ENCODE peak calls at places on chromosomes 16 and 17, in four cellular contexts. E is thoracic aorta, D is PC-3, X is esophagus squamous epithelium. S is an unnamed sample. For H3K36me3 and H3K4me1, the result is how much of the 10 kb centered on the place peaks cover.

GRCh38 chr17:38550661-38551060 is 55.1 kb downstream of the SRCIN1 start:
- DNase-seq in E (peak), D (peak), X (no peak), S (peak)

GRCh38 chr17:74818306-74818705 is 41.4 kb downstream of the GRIN2C start:
- DNase-seq in E (no peak), D (no peak), X (no peak), S (no peak)

GRCh38 chr16:54072237-54072636 is 214.3 kb downstream of the IRX3 start:
- DNase-seq in E (no peak), D (no peak), X (no peak), S (no peak)

GRCh38 chr17:27247071-27247957 is 46.6 kb upstream of the WSB1 start:
- DNase-seq in E (no peak), D (peak), X (no peak), S (no peak)

GRCh38 chr17:6492892-6493674 is 48.8 kb downstream of the PIMREG start:
- DNase-seq in E (no peak), D (no peak), X (no peak), S (no peak)

GRCh38 chr16:57984443-57985203 is 13.7 kb upstream of the CNGB1 start:
- DNase-seq in E (no peak), D (no peak), X (peak), S (peak)

GRCh38 chr17:43943769-43944418 is 1.6 kb upstream of the PPY start:
- DNase-seq in E (peak), D (peak), X (peak), S (peak)

GRCh38 chr17:15456486-15456885 is 10.9 kb downstream of the CDRT4 start:
- DNase-seq in E (no peak), D (no peak), X (no peak), S (no peak)

GRCh38 chr17:77436058-77436442 is 295.3 kb downstream of the SEC14L1 start:
- DNase-seq in E (no peak), D (no peak), X (no peak), S (peak)

GRCh38 chr17:47305302-47305923 is 18.3 kb upstream of the EFCAB13 start:
- DNase-seq in E (no peak), D (peak), X (no peak), S (no peak)

GRCh38 chr16:67658849-67659674 is 998 bp downstream of the ACD start:
- DNase-seq in E (no peak), D (no peak), X (no peak), S (no peak)

GRCh38 chr17:29620271-29620670 is 2.4 kb downstream of the CORO6 start:
- DNase-seq in E (no peak), D (peak), X (no peak), S (no peak)

GRCh38 chr16:67537270-67537635 is 8.6 kb downstream of the RIPOR1 start:
- DNase-seq in E (no peak), D (no peak), X (no peak), S (no peak)

GRCh38 chr16:66588981-66589713 is 9.9 kb downstream of the CMTM2 start:
- DNase-seq in E (no peak), D (peak), X (no peak), S (no peak)

GRCh38 chr17:56934280-56934679 is 20.4 kb upstream of the TRIM25 start:
- DNase-seq in E (no peak), D (no peak), X (no peak), S (no peak)

GRCh38 chr16:59574296-59574695 is 840.2 kb upstream of the GOT2 start:
- DNase-seq in E (no peak), D (peak), X (no peak), S (no peak)

GRCh38 chr16:26240807-26241206 is 549.0 kb downstream of the HS3ST4 start:
- DNase-seq in E (no peak), D (no peak), X (no peak), S (no peak)

GRCh38 chr17:71453876-71454422 is 666.9 kb upstream of the SOX9 start:
- DNase-seq in E (no peak), D (no peak), X (no peak), S (no peak)

GRCh38 chr16:28621756-28622155 is 11.9 kb upstream of the SULT1A1 start:
- DNase-seq in E (no peak), D (no peak), X (no peak), S (no peak)

GRCh38 chr17:48626470-48627241 is 498 bp upstream of the HOXB9 start:
- DNase-seq in E (no peak), D (peak), X (no peak), S (no peak)

GRCh38 chr17:69401251-69401650 is 13.2 kb upstream of the MAP2K6 start:
- DNase-seq in E (no peak), D (peak), X (no peak), S (no peak)

GRCh38 chr17:57959929-57960328 is 4.7 kb upstream of the CUEDC1 start:
- DNase-seq in E (no peak), D (no peak), X (no peak), S (no peak)

GRCh38 chr16:30010817-30011504 is at the start of gene DOC2A:
- DNase-seq in E (no peak), D (no peak), X (no peak), S (peak)

GRCh38 chr17:63762106-63763078 is 11.0 kb downstream of the CCDC47 start:
- DNase-seq in E (no peak), D (no peak), X (no peak), S (no peak)

GRCh38 chr16:19419691-19420060 is 2.0 kb downstream of the TMC5 start:
- DNase-seq in E (no peak), D (peak), X (no peak), S (no peak)

GRCh38 chr16:17138801-17139200 is 332.0 kb downstream of the XYLT1 start:
- DNase-seq in E (no peak), D (no peak), X (no peak), S (no peak)

GRCh38 chr17:65055280-65055707 is 1.2 kb downstream of the GNA13 start:
- DNase-seq in E (no peak), D (no peak), X (no peak), S (no peak)

GRCh38 chr17:75720656-75721462 is at the start of gene ITGB4:
- DNase-seq in E (no peak), D (peak), X (no peak), S (no peak)

GRCh38 chr16:74999208-74999682 is 421 bp downstream of the ZNRF1 start:
- DNase-seq in E (no peak), D (no peak), X (no peak), S (peak)

GRCh38 chr16:61900482-61900881 is 135.8 kb downstream of the CDH8 start:
- DNase-seq in E (no peak), D (peak), X (no peak), S (no peak)

GRCh38 chr16:30083216-30084055 is 7.6 kb downstream of the PPP4C start:
- DNase-seq in E (no peak), D (no peak), X (no peak), S (no peak)

GRCh38 chr17:1931759-1932579 is 93.2 kb downstream of the RTN4RL1 start:
- DNase-seq in E (no peak), D (peak), X (no peak), S (no peak)

GRCh38 chr16:57653936-57654335 is 14.2 kb upstream of the ADGRG3 start:
- DNase-seq in E (no peak), D (no peak), X (no peak), S (peak)

GRCh38 chr17:39757931-39758873 is 20.5 kb downstream of the GRB7 start:
- DNase-seq in E (no peak), D (no peak), X (no peak), S (no peak)

GRCh38 chr17:64097196-64097936 is 32.6 kb downstream of the ERN1 start:
- DNase-seq in E (no peak), D (peak), X (no peak), S (no peak)

GRCh38 chr17:17998934-17999333 is 26.3 kb downstream of the DRC3 start:
- DNase-seq in E (no peak), D (no peak), X (no peak), S (no peak)

GRCh38 chr17:32854834-32855389 is 22.0 kb downstream of the MYO1D start:
- DNase-seq in E (no peak), D (peak), X (no peak), S (no peak)
- TF ChIP-seq CTCF in E (no peak), D (no peak), X (no peak), S (no peak)

GRCh38 chr16:70375636-70376611 is 29.2 kb downstream of the DDX19A start:
- DNase-seq in E (no peak), D (no peak), X (no peak), S (no peak)

GRCh38 chr16:70372921-70373550 is 26.3 kb downstream of the DDX19A start:
- DNase-seq in E (no peak), D (no peak), X (no peak), S (no peak)

GRCh38 chr16:70374213-70374612 is 27.5 kb downstream of the DDX19A start:
- DNase-seq in E (no peak), D (no peak), X (no peak), S (no peak)

DNA sequence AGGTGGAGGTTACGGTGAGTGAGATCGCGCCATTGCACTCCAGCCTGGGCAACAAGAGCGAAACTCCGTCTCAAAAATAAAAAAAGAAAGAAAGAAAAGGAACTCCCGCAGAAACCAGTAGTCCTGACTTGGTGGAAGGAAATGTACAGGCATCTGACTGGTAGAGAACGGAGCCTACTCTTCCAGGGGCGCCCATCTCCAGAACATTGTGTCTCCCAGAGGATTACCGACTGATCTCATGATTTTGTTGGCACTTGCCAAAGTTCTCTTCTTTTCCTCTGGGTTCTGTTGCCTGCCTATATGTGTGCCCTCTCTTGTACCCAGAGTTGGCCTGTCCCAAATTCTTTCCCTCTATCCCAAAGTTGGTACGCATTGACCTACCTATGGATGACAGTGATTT is 24.2 kb downstream of the DDX19A start:
- DNase-seq in E (no peak), D (no peak), X (no peak), S (no peak)
- H3K36me3 ChIP-seq in E (under half), D (under half), X (under half), S (half or more)

GRCh38 chr17:28407974-28408306 is 1.9 kb upstream of the SLC46A1 start:
- DNase-seq in E (no peak), D (no peak), X (no peak), S (no peak)
- H3K4me1 ChIP-seq in E (under half), D (under half), X (under half), S (under half)

GRCh38 chr17:16492613-16493290 is 759 bp upstream of the LRRC75A start:
- DNase-seq in E (no peak), D (no peak), X (no peak), S (no peak)

GRCh38 chr17:16491131-16491702 is 776 bp downstream of the LRRC75A start:
- DNase-seq in E (no peak), D (peak), X (no peak), S (peak)

GRCh38 chr17:16493470-16494048 is 1.6 kb upstream of the LRRC75A start:
- DNase-seq in E (no peak), D (no peak), X (no peak), S (no peak)

GRCh38 chr17:16488572-16488997 is 3.4 kb downstream of the LRRC75A start:
- DNase-seq in E (no peak), D (no peak), X (no peak), S (no peak)

DNA sequence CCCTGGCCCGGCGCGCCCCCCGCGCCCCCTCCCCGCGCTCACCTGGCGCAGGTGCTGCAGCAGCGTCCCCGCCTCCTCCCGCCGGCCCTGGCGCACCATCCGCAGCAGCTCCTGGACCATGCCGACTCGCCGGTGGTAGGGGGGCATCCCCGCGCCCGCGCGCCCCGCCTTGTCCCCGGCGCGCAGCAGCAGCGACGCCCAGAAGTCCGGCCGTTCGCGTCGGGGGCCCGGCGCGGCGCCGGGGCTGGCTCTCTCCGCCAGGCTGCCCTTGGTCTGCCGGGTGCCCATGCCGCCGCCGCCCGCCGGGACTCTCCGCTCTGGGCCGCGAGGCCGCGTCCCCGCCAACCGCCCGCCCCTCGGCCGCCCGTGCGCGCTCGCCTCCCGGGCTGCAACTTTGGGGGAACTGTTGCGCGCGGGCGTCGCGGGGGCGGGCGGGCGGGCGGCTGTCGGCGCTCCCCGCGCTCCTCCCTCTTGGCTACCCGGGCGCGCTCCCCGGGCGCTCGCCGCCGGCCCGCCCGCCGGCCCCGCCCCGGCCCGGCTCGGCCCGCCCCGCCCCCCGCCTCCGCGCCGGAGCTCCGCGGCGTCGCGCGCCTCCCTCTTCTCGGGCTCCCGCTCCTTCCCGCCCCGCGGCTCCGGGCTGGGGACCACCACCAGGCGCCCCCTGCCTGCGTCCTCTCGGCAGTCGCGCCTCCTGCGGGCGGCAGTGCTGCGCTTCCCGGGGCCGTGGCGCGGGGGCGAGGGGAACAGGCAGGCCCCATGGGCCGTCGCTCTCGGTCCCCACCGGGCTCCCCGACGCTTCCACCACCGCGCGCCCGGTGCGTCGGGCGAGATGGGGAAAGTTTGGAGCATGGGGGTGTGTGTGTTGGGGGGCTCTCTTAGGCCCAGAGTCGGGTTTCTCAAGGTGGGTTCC is at the start of gene LRRC75A:
- DNase-seq in E (no peak), D (peak), X (no peak), S (peak)
- TF ChIP-seq CTCF in E (no peak), D (no peak), X (no peak), S (no peak)

DNA sequence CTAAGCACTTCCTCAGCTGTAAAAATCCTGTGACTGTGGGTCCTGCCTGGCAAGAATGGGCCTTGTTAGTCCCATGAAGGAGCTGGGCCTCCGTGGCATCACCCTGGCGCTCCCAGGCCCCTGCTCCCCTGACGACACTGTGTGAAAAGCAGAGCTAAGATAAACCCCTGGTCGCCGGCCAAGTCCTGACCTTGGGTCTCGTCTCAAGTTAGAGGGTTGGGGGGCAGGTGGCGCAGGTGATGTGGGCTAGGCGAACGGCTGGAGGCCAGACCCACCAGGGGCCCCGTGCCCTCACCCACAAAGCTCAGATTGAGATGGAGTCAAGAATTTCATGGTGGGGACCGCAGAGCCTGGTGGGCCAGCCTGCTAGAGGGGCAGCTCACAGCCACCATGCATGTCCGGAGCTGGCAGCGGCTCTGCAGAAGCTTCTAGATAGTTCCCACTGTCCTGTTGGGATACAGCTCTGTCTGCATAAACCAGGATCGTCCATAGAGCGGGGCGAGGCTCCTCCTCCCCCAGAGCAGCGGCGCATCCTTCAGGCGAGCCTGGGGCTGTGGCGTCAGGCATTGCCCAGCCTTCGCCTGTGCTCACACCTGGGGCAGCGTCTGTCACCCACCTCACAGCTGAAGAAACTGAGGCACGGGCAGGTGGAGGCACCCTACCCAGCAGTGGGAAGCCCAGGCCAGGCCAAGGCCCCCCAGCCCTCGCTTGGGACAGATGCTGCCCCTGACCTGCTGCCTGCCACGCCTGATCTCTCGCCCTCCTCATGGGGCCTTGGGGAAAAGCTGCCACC is 12.0 kb downstream of the CYBC1 start:
- DNase-seq in E (no peak), D (no peak), X (no peak), S (no peak)
- H3K36me3 ChIP-seq in E (under half), D (under half), X (under half), S (under half)

GRCh38 chr17:60971515-60972369 is 294.1 kb downstream of the BCAS3 start:
- DNase-seq in E (no peak), D (peak), X (no peak), S (peak)
- H3K4me1 ChIP-seq in E (under half), D (under half), X (under half), S (under half)

DNA sequence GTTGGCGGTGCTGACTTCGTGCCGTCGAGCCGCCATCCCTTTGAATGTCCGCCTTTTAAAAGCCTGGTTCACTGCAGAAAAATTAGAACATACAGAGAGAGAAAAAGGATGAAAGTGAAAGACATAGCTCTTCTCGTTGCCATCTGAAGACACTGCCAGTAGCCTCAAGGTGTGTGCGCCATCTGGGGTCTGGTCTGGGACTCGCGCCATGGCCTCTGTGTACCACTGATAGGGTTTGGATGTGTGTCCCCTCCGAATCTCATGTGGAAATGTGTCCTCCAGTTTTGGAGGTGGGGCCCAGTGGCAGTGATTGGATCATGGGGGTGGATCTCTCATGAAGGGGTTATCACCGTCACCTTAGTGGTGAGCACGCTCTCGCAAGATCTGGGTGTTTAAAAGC is 15.5 kb downstream of the GSE1 start:
- DNase-seq in E (no peak), D (no peak), X (no peak), S (no peak)
- TF ChIP-seq CTCF in E (no peak), D (no peak), X (no peak), S (peak)

GRCh38 chr17:21539146-21539545 is 153.2 kb upstream of the KCNJ18 start:
- DNase-seq in E (no peak), D (peak), X (no peak), S (no peak)

GRCh38 chr17:21542991-21543390 is 149.3 kb upstream of the KCNJ18 start:
- DNase-seq in E (no peak), D (no peak), X (no peak), S (no peak)

GRCh38 chr17:21540502-21540901 is 151.8 kb upstream of the KCNJ18 start:
- DNase-seq in E (no peak), D (no peak), X (no peak), S (no peak)

GRCh38 chr17:21545051-21545450 is 147.3 kb upstream of the KCNJ18 start:
- DNase-seq in E (no peak), D (no peak), X (no peak), S (no peak)

GRCh38 chr17:21542070-21542469 is 150.3 kb upstream of the KCNJ18 start:
- DNase-seq in E (no peak), D (no peak), X (no peak), S (no peak)
- H3K36me3 ChIP-seq in E (under half), D (under half), X (under half), S (under half)

DNA sequence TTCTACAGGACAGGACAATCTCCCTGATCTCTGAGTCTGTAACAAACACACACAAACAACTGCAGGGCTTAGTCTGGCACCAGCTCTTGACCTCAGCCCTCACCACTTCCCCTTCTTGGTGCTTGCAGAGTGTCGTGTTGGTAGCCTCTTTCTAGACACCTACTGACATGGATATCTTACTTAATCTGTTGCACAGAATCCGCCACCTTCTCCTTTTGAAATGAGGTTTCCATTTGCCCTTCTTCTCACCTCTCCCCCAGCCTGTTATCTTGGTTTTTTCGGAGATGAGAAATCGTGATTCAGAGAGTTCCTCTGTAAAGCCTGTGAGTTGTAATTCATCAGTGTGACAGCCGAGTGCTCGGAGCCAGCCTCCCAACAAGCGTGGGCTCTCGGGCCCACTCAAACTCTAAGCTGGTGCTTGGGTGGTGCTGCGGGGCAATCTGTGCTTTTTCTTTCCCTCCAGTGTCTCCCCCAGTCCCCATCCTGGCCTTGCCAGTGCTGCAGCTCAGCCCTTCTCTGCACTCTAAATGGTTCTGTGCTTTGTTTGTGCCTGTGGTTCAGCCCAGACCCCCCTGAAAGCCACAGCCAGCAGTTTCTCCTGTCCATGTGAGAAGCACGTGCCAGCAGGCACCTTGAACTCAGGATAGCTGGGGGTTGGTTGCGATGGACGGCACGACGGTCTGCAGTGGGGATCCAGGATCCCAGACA is 28.1 kb downstream of the KIAA0513 start:
- DNase-seq in E (no peak), D (peak), X (peak), S (no peak)
- H3K4me1 ChIP-seq in E (under half), D (under half), X (under half), S (under half)

S was measured in BE2C.